ENCODE peak calls at places on chromosome 4, in eight cellular contexts. W is mucosa of descending colon, P is nephron progenitor cell, R is psoas muscle, H is fibroblast of the aortic adventitia, K is endothelial cell, A is fibroblast of lung, Q is neural crest cell. L is an unnamed sample.
A peak's percentile ranks its signal among the peaks of the same experiment; 100 is the strongest.

GRCh38 chr4:137253949-137254348 is 278.3 kb downstream of the PCDH18 start:
- DNase-seq in W (no peak), P (no peak), R (no peak), H (peak; percentile 54), K (no peak), A (peak; percentile 83), Q (no peak), L (no peak)

GRCh38 chr4:123300625-123301024 is 96.0 kb upstream of the SPRY1 start:
- DNase-seq in W (no peak), P (no peak), R (no peak), H (no peak), K (no peak), A (no peak), Q (no peak), L (no peak)

GRCh38 chr4:646460-646859 is 21.1 kb downstream of the PDE6B start:
- DNase-seq in W (no peak), P (no peak), R (no peak), H (no peak), K (no peak), A (no peak), Q (no peak), L (no peak)

GRCh38 chr4:35754047-35754446 is 490.3 kb downstream of the ARAP2 start:
- DNase-seq in W (no peak), P (no peak), R (no peak), H (no peak), K (no peak), A (no peak), Q (no peak), L (no peak)

GRCh38 chr4:7397206-7398103 is 37.3 kb downstream of the PSAPL1 start:
- DNase-seq in W (no peak), P (no peak), R (no peak), H (no peak), K (no peak), A (peak; percentile 77), Q (no peak), L (no peak)

GRCh38 chr4:44448548-44449443 is at the start of gene KCTD8:
- DNase-seq in W (peak; percentile 71), P (peak; percentile 90), R (peak; percentile 89), H (peak; percentile 76), K (peak; percentile 94), A (peak; percentile 92), Q (peak; percentile 83), L (no peak)

GRCh38 chr4:106315476-106315967 is 487 bp downstream of the TBCK start:
- DNase-seq in W (peak; percentile 51), P (no peak), R (no peak), H (peak; percentile 32), K (no peak), A (peak; percentile 47), Q (no peak), L (no peak)

GRCh38 chr4:84938316-84938715 is 28.2 kb downstream of the WDFY3 start:
- DNase-seq in W (no peak), P (no peak), R (no peak), H (peak; percentile 88), K (no peak), A (peak; percentile 86), Q (no peak), L (peak; percentile 14)

GRCh38 chr4:1807258-1807777 is 14.2 kb downstream of the FGFR3 start:
- DNase-seq in W (no peak), P (no peak), R (no peak), H (no peak), K (no peak), A (no peak), Q (no peak), L (no peak)

GRCh38 chr4:6907658-6908191 is 1.9 kb upstream of the TBC1D14 start:
- DNase-seq in W (peak; percentile 79), P (peak; percentile 35), R (no peak), H (peak; percentile 31), K (peak; percentile 39), A (no peak), Q (no peak), L (no peak)

GRCh38 chr4:68673143-68673542 is 2.7 kb upstream of the UGT2B15 start:
- DNase-seq in W (no peak), P (no peak), R (no peak), H (no peak), K (no peak), A (no peak), Q (no peak), L (no peak)
- TF ChIP-seq CTCF in W (no peak), P (no peak), R (no peak), H (no peak), K (no peak), A (no peak), Q (no peak), L (no peak)

GRCh38 chr4:3725936-3726895 is 40.0 kb upstream of the ADRA2C start:
- DNase-seq in W (no peak), P (no peak), R (no peak), H (no peak), K (no peak), A (no peak), Q (peak; percentile 12), L (no peak)
- TF ChIP-seq CTCF in W (no peak), P (no peak), R (no peak), H (no peak), K (no peak), A (no peak), Q (no peak), L (no peak)

GRCh38 chr4:60721680-60722079 is 478.4 kb upstream of the ADGRL3 start:
- DNase-seq in W (no peak), P (no peak), R (no peak), H (no peak), K (no peak), A (no peak), Q (no peak), L (no peak)

GRCh38 chr4:60723796-60724195 is 476.3 kb upstream of the ADGRL3 start:
- DNase-seq in W (no peak), P (no peak), R (no peak), H (peak; percentile 25), K (no peak), A (no peak), Q (no peak), L (no peak)

GRCh38 chr4:60724623-60725022 is 475.5 kb upstream of the ADGRL3 start:
- DNase-seq in W (no peak), P (no peak), R (no peak), H (peak; percentile 94), K (no peak), A (peak; percentile 94), Q (no peak), L (no peak)

GRCh38 chr4:60718874-60719273 is 481.3 kb upstream of the ADGRL3 start:
- DNase-seq in W (no peak), P (no peak), R (no peak), H (no peak), K (no peak), A (no peak), Q (no peak), L (no peak)
- TF ChIP-seq CTCF in W (no peak), P (no peak), R (no peak), H (no peak), K (no peak), A (no peak), Q (no peak), L (no peak)

GRCh38 chr4:175891231-175891630 is 79.2 kb upstream of the GPM6A start:
- DNase-seq in W (no peak), P (no peak), R (no peak), H (no peak), K (no peak), A (no peak), Q (no peak), L (no peak)

DNA sequence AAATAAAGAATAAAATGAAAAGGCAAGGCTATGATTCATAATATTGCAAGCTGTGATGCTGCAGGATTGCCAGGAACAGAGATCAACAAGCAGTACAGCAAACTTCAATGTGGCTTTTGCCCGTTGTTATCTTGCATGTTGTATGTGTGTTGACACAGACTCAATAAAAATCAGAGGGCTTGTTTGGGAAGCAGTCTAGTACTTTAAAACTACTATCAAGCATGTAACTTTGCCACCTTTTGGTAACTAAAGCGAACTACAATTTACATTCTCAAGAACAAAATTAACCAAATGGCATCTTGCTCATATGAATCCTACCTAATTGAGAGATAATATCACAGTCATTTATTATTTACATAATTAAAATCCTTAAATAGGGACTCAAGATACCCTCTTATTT is 79.8 kb upstream of the GPM6A start:
- DNase-seq in W (peak; percentile 14), P (no peak), R (no peak), H (peak; percentile 0), K (no peak), A (peak; percentile 39), Q (no peak), L (no peak)
- TF ChIP-seq CTCF in W (no peak), P (peak; percentile 39), R (no peak), H (peak; percentile 5), K (peak; percentile 36), A (peak; percentile 34), Q (peak; percentile 63), L (no peak)

L was measured in AG09319.